ENCODE peak calls at places on chromosomes 1 and 21, in five cellular contexts. E is tibial artery, V is bronchial epithelial cell, O is brain microvascular endothelial cell, D is fibroblast of mammary gland. S is an unnamed sample.

GRCh38 chr21:45455321-45456013 is 50.5 kb downstream of the COL18A1 start:
- DNase-seq in E (peak; percentile 88), V (peak; percentile 30), O (no peak), D (peak; percentile 42), S (no peak)

GRCh38 chr1:145918992-145919939 is 749 bp upstream of the PEX11B start:
- DNase-seq in E (peak; percentile 85), V (peak; percentile 27), O (peak; percentile 48), D (peak; percentile 79), S (no peak)

GRCh38 chr1:29237906-29238600 is 1.7 kb downstream of the PTPRU start:
- DNase-seq in E (peak; percentile 77), V (peak; percentile 16), O (peak; percentile 13), D (no peak), S (no peak)

GRCh38 chr21:31983120-31983519 is 110.3 kb downstream of the HUNK start:
- DNase-seq in E (no peak), V (no peak), O (no peak), D (no peak), S (no peak)

GRCh38 chr21:44365967-44366585 is 12.7 kb downstream of the TRPM2 start:
- DNase-seq in E (no peak), V (no peak), O (no peak), D (no peak), S (no peak)

GRCh38 chr1:202355944-202356553 is 7.5 kb downstream of the PPP1R12B start:
- DNase-seq in E (no peak), V (peak; percentile 49), O (no peak), D (no peak), S (no peak)

GRCh38 chr1:218816999-218817398 is 356.7 kb upstream of the LYPLAL1 start:
- DNase-seq in E (no peak), V (no peak), O (no peak), D (no peak), S (no peak)

GRCh38 chr1:42765271-42765670 is 1.6 kb downstream of the P3H1 start:
- DNase-seq in E (no peak), V (no peak), O (no peak), D (no peak), S (no peak)

GRCh38 chr1:202107801-202108731 is 14.7 kb upstream of the GPR37L1 start:
- DNase-seq in E (no peak), V (peak; percentile 55), O (no peak), D (no peak), S (no peak)

GRCh38 chr1:231184891-231185290 is 23.0 kb downstream of the TRIM67 start:
- DNase-seq in E (no peak), V (no peak), O (no peak), D (no peak), S (no peak)

GRCh38 chr1:178645826-178646200 is 79.2 kb upstream of the RALGPS2 start:
- DNase-seq in E (no peak), V (no peak), O (peak; percentile 70), D (peak; percentile 53), S (peak; percentile 66)

GRCh38 chr1:57475366-57475765 is 51.5 kb upstream of the DAB1 start:
- DNase-seq in E (no peak), V (no peak), O (no peak), D (no peak), S (no peak)

GRCh38 chr1:232259333-232259732 is 370.6 kb downstream of the SIPA1L2 start:
- DNase-seq in E (no peak), V (no peak), O (no peak), D (no peak), S (no peak)

GRCh38 chr1:145690587-145691558 is 16.3 kb downstream of the PDZK1 start:
- DNase-seq in E (no peak), V (peak; percentile 88), O (peak; percentile 55), D (peak; percentile 87), S (peak; percentile 52)

GRCh38 chr1:41802532-41803501 is 115.9 kb downstream of the HIVEP3 start:
- DNase-seq in E (peak; percentile 85), V (peak; percentile 72), O (no peak), D (no peak), S (no peak)

GRCh38 chr21:33021667-33022066 is 4.1 kb upstream of the OLIG2 start:
- DNase-seq in E (no peak), V (no peak), O (no peak), D (no peak), S (no peak)

GRCh38 chr1:23376890-23377811 is 7.5 kb upstream of the ZNF436 start:
- DNase-seq in E (peak; percentile 76), V (peak; percentile 99), O (peak; percentile 74), D (peak; percentile 93), S (no peak)

GRCh38 chr21:33396966-33397365 is 6.2 kb upstream of the IFNGR2 start:
- DNase-seq in E (no peak), V (peak; percentile 56), O (peak; percentile 85), D (peak; percentile 88), S (no peak)

GRCh38 chr1:3746389-3746783 is 5.9 kb upstream of the CCDC27 start:
- DNase-seq in E (no peak), V (no peak), O (no peak), D (peak; percentile 6), S (no peak)

GRCh38 chr1:68141079-68141800 is 90.8 kb upstream of the DIRAS3 start:
- DNase-seq in E (no peak), V (peak; percentile 34), O (peak; percentile 48), D (no peak), S (no peak)

GRCh38 chr1:200979574-200980451 is 43.7 kb downstream of the KIF21B start:
- DNase-seq in E (no peak), V (peak; percentile 1), O (peak; percentile 16), D (peak; percentile 19), S (no peak)

DNA sequence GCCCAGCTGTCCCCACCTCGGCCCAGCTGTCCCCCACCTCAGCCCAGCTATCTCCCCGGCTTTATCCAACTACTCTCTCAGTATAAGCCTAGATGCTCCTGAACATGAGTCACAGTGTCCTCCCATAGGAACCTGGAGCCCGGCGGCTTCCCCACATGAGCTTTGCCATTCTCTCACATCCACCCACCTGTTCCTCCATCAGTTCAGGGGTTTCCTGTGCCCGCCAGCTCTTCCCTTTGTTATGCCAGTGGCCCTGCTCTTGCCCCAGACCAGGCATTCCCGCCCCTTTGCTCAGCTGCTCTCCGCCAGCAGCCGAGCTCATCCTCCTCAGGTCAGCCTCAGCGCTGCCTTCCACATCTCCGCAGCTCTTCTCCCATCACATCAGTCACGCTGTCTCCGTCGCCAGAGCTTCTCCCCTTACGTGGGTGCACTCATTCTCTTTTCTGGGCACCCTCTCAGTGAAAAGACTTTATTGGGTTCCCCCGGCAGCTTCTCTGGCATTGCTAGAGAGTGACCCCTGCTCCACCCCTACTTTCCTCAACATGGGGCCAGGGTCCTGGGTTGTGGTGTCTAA is 89.5 kb upstream of the CSF3R start:
- DNase-seq in E (no peak), V (no peak), O (no peak), D (no peak), S (no peak)
- H3K4me3 ChIP-seq in E (no peak overlapping the region), V (no peak overlapping the region), O (no peak overlapping the region), D (no peak overlapping the region), S (no peak overlapping the region)

DNA sequence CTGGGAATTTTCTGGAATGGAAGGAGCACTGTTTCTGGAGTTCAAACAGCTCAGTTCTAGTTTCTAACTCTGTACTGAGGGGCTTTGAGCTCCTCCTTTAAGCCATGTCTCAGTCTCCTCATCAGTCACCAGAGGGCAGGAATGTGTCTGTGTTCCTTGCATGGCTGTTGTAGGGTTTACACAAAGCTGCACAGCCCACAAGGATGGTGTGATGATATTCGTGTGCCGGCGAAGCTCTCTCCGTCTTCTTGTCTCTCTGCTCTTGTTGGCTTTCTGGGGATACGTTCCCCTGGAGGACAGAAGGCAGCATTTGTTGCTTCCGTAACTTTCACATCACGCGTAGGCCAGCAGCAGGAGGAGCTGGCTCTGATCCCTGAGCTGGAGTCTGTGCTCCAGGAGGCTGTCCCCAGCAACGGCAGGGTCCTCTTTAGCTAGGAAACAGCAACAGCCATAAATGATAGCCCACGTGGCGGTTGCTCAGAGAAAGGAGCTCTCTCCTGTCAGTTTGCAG is 189.3 kb upstream of the VAMP3 start:
- DNase-seq in E (peak; percentile 25), V (no peak), O (no peak), D (peak; percentile 52), S (no peak)
- TF ChIP-seq CTCF in E (no peak), V (no peak), O (no peak), D (no peak), S (no peak)

GRCh38 chr1:2298685-2299673 is 70.9 kb downstream of the SKI start:
- DNase-seq in E (no peak), V (peak; percentile 31), O (no peak), D (no peak), S (no peak)

GRCh38 chr1:2301607-2302291 is 73.6 kb downstream of the SKI start:
- DNase-seq in E (no peak), V (no peak), O (no peak), D (no peak), S (no peak)

GRCh38 chr1:2300004-2300771 is 72.1 kb downstream of the SKI start:
- DNase-seq in E (no peak), V (no peak), O (no peak), D (no peak), S (no peak)

GRCh38 chr1:2302292-2302925 is 74.3 kb downstream of the SKI start:
- DNase-seq in E (no peak), V (no peak), O (no peak), D (no peak), S (no peak)

DNA sequence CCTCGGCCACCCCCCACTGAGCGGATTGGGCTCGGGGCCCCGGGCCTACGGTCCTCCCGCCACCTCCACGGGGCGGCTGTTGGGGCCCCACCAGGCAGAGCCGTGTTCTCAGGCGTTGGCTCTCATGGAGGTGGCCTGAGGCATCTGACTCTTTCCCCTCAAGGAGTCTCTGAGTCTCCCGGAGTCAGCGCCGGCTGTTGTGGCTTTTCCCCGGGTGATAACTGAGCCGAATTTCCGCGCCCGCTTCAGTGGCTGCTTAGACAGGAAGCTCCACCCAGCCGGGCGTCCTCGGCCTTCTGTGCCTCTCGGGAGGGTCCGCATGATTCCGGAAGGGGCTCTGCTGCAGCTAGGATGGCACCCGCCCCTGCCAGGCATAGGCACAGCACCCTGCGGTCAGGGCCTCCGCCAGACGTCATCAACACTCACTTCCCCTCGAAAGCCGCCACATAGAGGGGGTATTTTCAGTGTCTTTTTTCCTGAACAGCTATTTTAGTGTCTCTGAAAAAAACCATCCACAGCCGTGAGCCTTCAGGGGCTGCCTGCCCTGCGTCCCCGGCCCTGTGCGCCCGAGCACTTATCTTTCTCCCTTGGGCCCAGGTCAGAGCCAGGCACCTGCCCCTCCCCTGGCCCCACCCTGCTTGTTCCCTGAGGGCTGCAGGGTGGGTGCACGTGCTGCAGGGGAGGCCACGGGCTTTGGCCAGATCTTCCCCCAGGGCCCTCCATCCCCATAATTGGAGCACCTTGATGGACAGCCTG is 72.9 kb downstream of the SKI start:
- DNase-seq in E (peak; percentile 92), V (no peak), O (peak; percentile 60), D (no peak), S (no peak)
- H3K4me3 ChIP-seq in E (peak overlapping the region; percentile 22), V (no peak overlapping the region), O (no peak overlapping the region), D (no peak overlapping the region), S (no peak overlapping the region)

DNA sequence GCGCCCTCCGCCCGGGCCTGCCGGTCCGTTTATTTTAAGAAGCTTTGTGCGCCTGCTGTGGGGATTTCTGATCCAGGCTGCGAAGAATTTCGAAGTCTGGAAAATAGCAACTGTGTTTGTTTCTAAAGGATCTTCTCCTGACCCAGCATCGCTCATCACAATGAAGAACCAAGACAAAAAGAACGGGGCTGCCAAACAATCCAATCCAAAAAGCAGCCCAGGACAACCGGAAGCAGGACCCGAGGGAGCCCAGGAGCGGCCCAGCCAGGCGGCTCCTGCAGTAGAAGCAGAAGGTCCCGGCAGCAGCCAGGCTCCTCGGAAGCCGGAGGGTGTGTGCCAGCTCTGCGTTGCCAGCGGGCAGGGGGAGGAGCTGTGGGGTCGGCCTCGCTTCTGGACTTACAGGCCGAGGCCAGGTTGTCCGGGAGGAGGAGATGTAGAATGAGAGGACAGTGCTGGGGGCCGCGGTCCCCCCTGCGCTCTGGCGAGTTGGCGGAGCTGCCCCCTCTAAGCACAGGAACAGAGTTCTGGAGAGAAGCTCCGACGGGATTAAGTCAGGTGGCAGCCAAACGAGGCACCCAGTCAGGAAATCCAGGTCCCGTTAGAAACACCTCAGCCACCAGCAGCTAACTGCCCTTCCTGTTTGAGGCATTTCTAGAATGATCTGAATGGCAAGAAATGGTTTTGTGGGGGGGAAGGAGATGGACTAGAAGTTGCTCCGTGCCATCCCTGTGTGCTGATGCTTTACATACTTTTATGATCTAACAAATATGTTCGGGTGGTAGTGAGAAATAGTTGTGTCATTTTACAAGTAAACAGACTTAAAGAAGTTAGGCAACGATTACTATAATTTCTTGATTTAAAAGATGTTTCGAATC is 948 bp downstream of the TXLNA start:
- DNase-seq in E (peak; percentile 79), V (peak; percentile 23), O (peak; percentile 29), D (peak; percentile 43), S (no peak)
- TF ChIP-seq CTCF in E (no peak), V (no peak), O (no peak), D (no peak), S (no peak)